ENCODE peak calls at places on chromosome 18, in four cellular contexts. Y is T-helper 22 cell, A is right cardiac atrium, T is SJSA1. Z is an unnamed sample.

GRCh38 chr18:29234751-29235150 is 1057.8 kb upstream of the CDH2 start:
- DNase-seq in Y (no peak), A (no peak), T (no peak), Z (no peak)

GRCh38 chr18:53541924-53542323 is 682.5 kb downstream of the MBD2 start:
- DNase-seq in Y (no peak), A (no peak), T (no peak), Z (no peak)

GRCh38 chr18:55477537-55478300 is 110.3 kb downstream of the TCF4 start:
- DNase-seq in Y (no peak), A (peak; percentile 60), T (peak; percentile 73), Z (no peak)

GRCh38 chr18:76506974-76507764 is 12.1 kb upstream of the ZNF516 start:
- DNase-seq in Y (no peak), A (no peak), T (no peak), Z (no peak)

GRCh38 chr18:49625021-49625691 is 63.3 kb downstream of the LIPG start:
- DNase-seq in Y (no peak), A (no peak), T (peak; percentile 28), Z (no peak)

GRCh38 chr18:77017355-77017754 is 115.2 kb downstream of the MBP start:
- DNase-seq in Y (no peak), A (no peak), T (no peak), Z (no peak)

GRCh38 chr18:10687161-10687925 is 161.5 kb downstream of the NAPG start:
- DNase-seq in Y (no peak), A (no peak), T (no peak), Z (no peak)

GRCh38 chr18:79559121-79559835 is 120.3 kb upstream of the CTDP1 start:
- DNase-seq in Y (no peak), A (no peak), T (no peak), Z (no peak)

GRCh38 chr18:48314694-48315093 is 94.5 kb downstream of the ZBTB7C start:
- DNase-seq in Y (no peak), A (no peak), T (no peak), Z (no peak)